ENCODE peak calls at places on chromosome 21, in seven cellular contexts. E, V, O, U, M, R and F are unnamed samples.

GRCh38 chr21:39441502-39442475 is 3.8 kb downstream of the LCA5L start:
- DNase-seq in E (peak), V (peak), O (no peak), U (no peak), M (no peak), R (peak), F (peak)

GRCh38 chr21:38982096-38982495 is 176.4 kb downstream of the ETS2 start:
- DNase-seq in E (no peak), V (no peak), O (no peak), U (no peak), M (no peak), R (no peak), F (no peak)

GRCh38 chr21:40049031-40049958 is 182.1 kb downstream of the PCP4 start:
- DNase-seq in E (no peak), V (peak), O (no peak), U (no peak), M (peak), R (no peak), F (no peak)

GRCh38 chr21:35925497-35925896 is 134.8 kb downstream of the SETD4 start:
- DNase-seq in E (peak), V (peak), O (no peak), U (peak), M (peak), R (no peak), F (no peak)

GRCh38 chr21:38984568-38984967 is 178.8 kb downstream of the ETS2 start:
- DNase-seq in E (peak), V (no peak), O (no peak), U (no peak), M (no peak), R (no peak), F (no peak)

GRCh38 chr21:26850116-26850643 is 5.0 kb upstream of the ADAMTS1 start:
- DNase-seq in E (peak), V (no peak), O (no peak), U (no peak), M (peak), R (peak), F (no peak)

GRCh38 chr21:37071561-37072238 is 1.2 kb downstream of the PIGP start:
- DNase-seq in E (peak), V (peak), O (peak), U (peak), M (peak), R (peak), F (no peak)

GRCh38 chr21:28791595-28792282 is 200.9 kb downstream of the LTN1 start:
- DNase-seq in E (no peak), V (no peak), O (no peak), U (no peak), M (no peak), R (no peak), F (no peak)

GRCh38 chr21:41242238-41242829 is 74.3 kb upstream of the FAM3B start:
- DNase-seq in E (no peak), V (no peak), O (no peak), U (no peak), M (no peak), R (no peak), F (no peak)

GRCh38 chr21:19844334-19844733 is 1153.9 kb upstream of the NCAM2 start:
- DNase-seq in E (no peak), V (no peak), O (no peak), U (no peak), M (no peak), R (no peak), F (no peak)

GRCh38 chr21:39756285-39756684 is 11.3 kb downstream of the IGSF5 start:
- DNase-seq in E (no peak), V (no peak), O (no peak), U (no peak), M (no peak), R (no peak), F (no peak)

GRCh38 chr21:15730484-15731242 is 881 bp downstream of the USP25 start:
- DNase-seq in E (peak), V (no peak), O (no peak), U (no peak), M (no peak), R (peak), F (no peak)

GRCh38 chr21:33587792-33588484 is 546 bp downstream of the DONSON start:
- DNase-seq in E (peak), V (peak), O (peak), U (peak), M (no peak), R (no peak), F (no peak)

GRCh38 chr21:38531610-38532009 is 33.3 kb upstream of the ERG start:
- DNase-seq in E (peak), V (no peak), O (no peak), U (no peak), M (no peak), R (no peak), F (no peak)

GRCh38 chr21:19353271-19353670 is 949.7 kb upstream of the TMPRSS15 start:
- DNase-seq in E (no peak), V (no peak), O (no peak), U (no peak), M (no peak), R (no peak), F (no peak)

DNA sequence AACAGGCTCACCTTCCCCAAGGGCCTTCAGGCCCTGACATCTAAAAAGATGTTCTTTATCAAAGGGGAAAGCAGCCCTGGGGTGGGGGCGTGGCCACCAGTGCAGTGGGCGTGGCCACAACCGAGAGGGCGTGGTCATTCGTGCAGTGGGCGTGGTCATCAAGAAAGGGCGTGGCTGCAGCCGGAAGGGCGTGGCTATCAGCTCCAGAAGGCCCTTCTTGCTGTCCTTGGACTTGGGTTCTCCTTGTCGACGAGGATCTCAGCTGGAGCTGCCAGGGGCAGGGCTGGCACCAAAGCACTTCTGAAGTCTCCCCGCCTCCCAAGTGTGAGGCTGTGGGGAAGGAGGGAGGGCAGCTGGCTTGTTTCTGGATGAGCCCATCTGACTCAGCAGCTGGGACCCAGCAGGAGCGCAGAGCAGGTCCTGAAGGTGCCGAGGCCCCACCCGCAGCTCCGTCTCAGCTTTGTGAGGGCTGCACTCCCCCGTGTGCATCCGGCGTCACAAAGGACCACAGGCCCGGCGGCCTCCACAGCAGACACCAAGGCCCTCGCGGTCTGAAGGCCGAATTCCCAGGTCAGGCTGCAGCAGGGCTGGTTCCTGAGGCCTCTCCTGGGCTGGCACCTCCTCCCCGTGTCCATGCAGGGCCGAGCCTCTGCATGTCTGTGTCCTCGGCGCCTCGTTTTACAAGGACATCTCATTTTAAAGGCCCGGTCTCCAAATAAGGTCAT is 12.8 kb downstream of the PDE9A start:
- DNase-seq in E (no peak), V (peak), O (no peak), U (no peak), M (no peak), R (peak), F (no peak)
- TF ChIP-seq CTCF in E (no peak), V (no peak), O (no peak), U (no peak), M (no peak), R (no peak), F (no peak)

GRCh38 chr21:31491617-31492016 is 147.6 kb upstream of the TIAM1 start:
- DNase-seq in E (peak), V (no peak), O (no peak), U (no peak), M (no peak), R (no peak), F (no peak)
- TF ChIP-seq CTCF in E (no peak), V (no peak), O (no peak), U (no peak), M (no peak), R (no peak), F (no peak)

GRCh38 chr21:45386728-45387371 is 18.1 kb upstream of the COL18A1 start:
- DNase-seq in E (peak), V (peak), O (no peak), U (no peak), M (no peak), R (no peak), F (peak)
- TF ChIP-seq CTCF in E (peak), V (peak), O (peak), U (no peak), M (peak), R (no peak), F (no peak)

GRCh38 chr21:34744801-34745200 is 76.0 kb downstream of the CLIC6 start:
- DNase-seq in E (no peak), V (no peak), O (no peak), U (no peak), M (no peak), R (no peak), F (no peak)
- TF ChIP-seq CTCF in E (no peak), V (no peak), O (no peak), U (no peak), M (no peak), R (no peak), F (no peak)

GRCh38 chr21:31927872-31928476 is 55.2 kb downstream of the HUNK start:
- DNase-seq in E (no peak), V (no peak), O (no peak), U (no peak), M (no peak), R (no peak), F (no peak)
- TF ChIP-seq CTCF in E (no peak), V (no peak), O (no peak), U (no peak), M (no peak), R (no peak), F (no peak)

GRCh38 chr21:43354016-43354420 is 72.9 kb downstream of the SIK1 start:
- DNase-seq in E (no peak), V (no peak), O (no peak), U (no peak), M (no peak), R (no peak), F (no peak)

GRCh38 chr21:43354666-43355065 is 72.3 kb downstream of the SIK1 start:
- DNase-seq in E (no peak), V (no peak), O (no peak), U (no peak), M (no peak), R (peak), F (no peak)

GRCh38 chr21:43355196-43355924 is 71.6 kb downstream of the SIK1 start:
- DNase-seq in E (no peak), V (no peak), O (no peak), U (no peak), M (no peak), R (peak), F (no peak)

GRCh38 chr21:43357708-43358430 is 69.1 kb downstream of the SIK1 start:
- DNase-seq in E (no peak), V (no peak), O (no peak), U (no peak), M (no peak), R (no peak), F (no peak)

GRCh38 chr21:43355925-43356289 is 71.0 kb downstream of the SIK1 start:
- DNase-seq in E (no peak), V (no peak), O (no peak), U (no peak), M (no peak), R (peak), F (no peak)
- TF ChIP-seq CTCF in E (no peak), V (no peak), O (no peak), U (no peak), M (no peak), R (no peak), F (no peak)

GRCh38 chr21:46349134-46349760 is 25.3 kb downstream of the PCNT start:
- DNase-seq in E (no peak), V (no peak), O (no peak), U (no peak), M (no peak), R (no peak), F (no peak)

GRCh38 chr21:46345861-46346260 is 21.9 kb downstream of the PCNT start:
- DNase-seq in E (no peak), V (no peak), O (no peak), U (no peak), M (no peak), R (no peak), F (no peak)

GRCh38 chr21:46346296-46347202 is 22.6 kb downstream of the PCNT start:
- DNase-seq in E (no peak), V (peak), O (no peak), U (no peak), M (no peak), R (no peak), F (no peak)

GRCh38 chr21:46347203-46347550 is 23.2 kb downstream of the PCNT start:
- DNase-seq in E (no peak), V (peak), O (no peak), U (no peak), M (no peak), R (no peak), F (no peak)

GRCh38 chr21:46347791-46348381 is 23.9 kb downstream of the PCNT start:
- DNase-seq in E (peak), V (peak), O (no peak), U (no peak), M (no peak), R (no peak), F (no peak)
- TF ChIP-seq CTCF in E (peak), V (peak), O (no peak), U (no peak), M (peak), R (no peak), F (no peak)

DNA sequence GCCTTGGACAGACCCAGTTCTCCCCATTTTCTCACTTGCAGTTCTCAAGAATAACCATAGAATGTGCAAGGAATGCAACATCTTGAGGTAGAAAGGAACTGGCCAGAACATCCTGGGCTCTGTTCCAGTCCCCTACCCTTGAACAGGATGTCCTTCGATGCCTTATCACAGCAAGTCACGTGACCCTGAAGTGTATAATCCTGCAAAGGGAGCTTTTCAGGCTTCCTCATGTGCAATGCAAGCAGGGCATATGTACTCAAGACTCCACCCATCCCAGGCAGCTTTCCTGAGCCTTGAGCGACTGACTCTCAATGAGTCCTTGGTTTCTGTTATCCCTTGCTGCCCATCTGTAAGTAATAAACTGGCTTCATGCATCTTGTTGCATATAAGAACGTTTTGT is 311.0 kb downstream of the MRPL39 start:
- DNase-seq in E (no peak), V (no peak), O (no peak), U (no peak), M (no peak), R (no peak), F (no peak)
- TF ChIP-seq CTCF in E (no peak), V (no peak), O (no peak), U (no peak), M (no peak), R (no peak), F (no peak)

GRCh38 chr21:44752701-44753235 is 41.4 kb upstream of the TSPEAR start:
- DNase-seq in E (peak), V (no peak), O (no peak), U (no peak), M (no peak), R (no peak), F (no peak)
- TF ChIP-seq CTCF in E (peak), V (no peak), O (peak), U (no peak), M (no peak), R (no peak), F (no peak)